ENCODE peak calls at places on chromosomes 5 and 9, in four cellular contexts. M is tibial nerve, D is uterus, F is stomach. Z is an unnamed sample.

GRCh38 chr9:125466356-125466855 is 204.8 kb downstream of the GAPVD1 start:
- DNase-seq in M (no peak), D (no peak), F (no peak), Z (no peak)

GRCh38 chr5:178547753-178548415 is 42.3 kb downstream of the COL23A1 start:
- DNase-seq in M (no peak), D (no peak), F (no peak), Z (peak; percentile 51)

GRCh38 chr9:18023332-18023731 is 444.5 kb downstream of the SH3GL2 start:
- DNase-seq in M (no peak), D (no peak), F (no peak), Z (no peak)

GRCh38 chr5:178983728-178984127 is 11.4 kb downstream of the GRM6 start:
- DNase-seq in M (no peak), D (no peak), F (no peak), Z (no peak)

GRCh38 chr9:9133526-9133925 is 1333.9 kb upstream of the DMAC1 start:
- DNase-seq in M (no peak), D (no peak), F (no peak), Z (no peak)

GRCh38 chr9:4086119-4087088 is 213.5 kb downstream of the GLIS3 start:
- DNase-seq in M (no peak), D (no peak), F (no peak), Z (no peak)

GRCh38 chr9:107222020-107222522 is 61.0 kb upstream of the RAD23B start:
- DNase-seq in M (no peak), D (no peak), F (no peak), Z (no peak)

GRCh38 chr9:137319976-137320551 is 18.0 kb upstream of the NRARP start:
- DNase-seq in M (no peak), D (no peak), F (peak; percentile 19), Z (peak; percentile 55)

GRCh38 chr5:41773799-41774198 is 96.4 kb downstream of the OXCT1 start:
- DNase-seq in M (no peak), D (no peak), F (no peak), Z (no peak)

GRCh38 chr9:89154651-89155336 is 23.8 kb downstream of the SHC3 start:
- DNase-seq in M (no peak), D (no peak), F (no peak), Z (no peak)

GRCh38 chr9:121281614-121282291 is 13.8 kb downstream of the GSN start:
- DNase-seq in M (peak; percentile 64), D (peak; percentile 94), F (peak; percentile 93), Z (peak; percentile 89)

GRCh38 chr5:126519637-126520592 is 75.1 kb downstream of the ALDH7A1 start:
- DNase-seq in M (no peak), D (peak; percentile 85), F (no peak), Z (peak; percentile 46)

GRCh38 chr5:154291917-154292316 is 101.4 kb downstream of the GALNT10 start:
- DNase-seq in M (no peak), D (no peak), F (no peak), Z (no peak)

GRCh38 chr5:105726093-105726492 is 1944.6 kb downstream of the EFNA5 start:
- DNase-seq in M (no peak), D (no peak), F (no peak), Z (no peak)
- H3K9me3 ChIP-seq in M (peaks cover 6% of the 10 kb centered on the region), D (no peaks in the 10 kb centered on the region), F (no peaks in the 10 kb centered on the region), Z (peaks cover 3% of the 10 kb centered on the region)

GRCh38 chr5:96628406-96628805 is 33.8 kb upstream of the CAST start:
- DNase-seq in M (no peak), D (no peak), F (no peak), Z (no peak)

GRCh38 chr5:96629774-96630173 is 32.4 kb upstream of the CAST start:
- DNase-seq in M (no peak), D (no peak), F (peak; percentile 42), Z (no peak)

GRCh38 chr5:96624631-96625030 is 37.5 kb upstream of the CAST start:
- DNase-seq in M (no peak), D (no peak), F (no peak), Z (no peak)

GRCh38 chr5:96626956-96627355 is 35.2 kb upstream of the CAST start:
- DNase-seq in M (no peak), D (no peak), F (no peak), Z (no peak)

GRCh38 chr5:96627792-96628191 is 34.4 kb upstream of the CAST start:
- DNase-seq in M (no peak), D (no peak), F (no peak), Z (no peak)
- H3K4me3 ChIP-seq in M (no peak overlapping the region), D (no peak overlapping the region), F (no peak overlapping the region), Z (no peak overlapping the region)

GRCh38 chr9:36963356-36963755 is 70.7 kb downstream of the PAX5 start:
- DNase-seq in M (no peak), D (no peak), F (no peak), Z (no peak)
- H3K36me3 ChIP-seq in M (no peaks in the 10 kb centered on the region), D (no peaks in the 10 kb centered on the region), F (no peaks in the 10 kb centered on the region), Z (no peaks in the 10 kb centered on the region)

DNA sequence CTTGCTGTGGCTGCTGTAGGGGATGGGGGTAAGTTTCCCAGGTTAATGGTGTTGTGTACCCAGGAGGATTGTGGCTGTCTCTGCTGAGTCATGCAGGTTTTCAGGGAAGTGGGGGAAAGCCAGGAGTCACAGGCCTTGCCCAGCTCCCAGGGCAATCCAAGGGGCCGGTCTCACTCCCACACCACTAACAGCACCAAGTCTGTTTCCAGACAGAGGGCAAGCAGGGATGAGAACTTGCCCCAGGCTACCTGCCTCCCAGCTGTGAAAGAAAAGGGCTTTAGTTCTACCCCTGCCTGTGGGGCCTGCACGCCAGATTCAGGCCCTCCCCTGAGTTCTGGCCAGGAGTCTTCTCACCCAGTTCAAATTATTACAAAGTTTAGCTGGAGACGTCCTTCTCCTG is 579.8 kb upstream of the ST8SIA4 start:
- DNase-seq in M (no peak), D (no peak), F (no peak), Z (no peak)
- H3K9me3 ChIP-seq in M (no peaks in the 10 kb centered on the region), D (no peaks in the 10 kb centered on the region), F (no peaks in the 10 kb centered on the region), Z (no peaks in the 10 kb centered on the region)